ENCODE peak calls at places on chromosomes 11 and 22, in nine cellular contexts. C is fibroblast of the aortic adventitia; Z is SK-N-SH; H is colonic mucosa; M is heart right ventricle; B is activated CD8-positive, alpha-beta T cell treated with anti-CD3 and anti-CD28 coated beads for 36 hours; V is fibroblast of pulmonary artery; O is body of pancreas; Y is hepatocyte. S is an unnamed sample.
A peak's percentile ranks its signal among the peaks of the same experiment; 100 is the strongest.

GRCh38 chr11:11297578-11297977 is 55.5 kb downstream of the CSNK2A3 start:
- DNase-seq in V (no peak), M (no peak), H (no peak), B (peak; percentile 23), C (no peak), O (no peak), Y (no peak), Z (no peak), S (peak; percentile 35)

GRCh38 chr11:57386178-57386945 is 4.1 kb downstream of the PRG2 start:
- DNase-seq in C (no peak), B (no peak), M (peak; percentile 20), O (no peak), H (no peak), Y (no peak), V (no peak), Z (no peak), S (no peak)

GRCh38 chr22:26751217-26751616 is 93.8 kb downstream of the MIAT start:
- DNase-seq in C (no peak), H (no peak), O (no peak), Z (no peak), M (peak; percentile 48), B (no peak), V (peak; percentile 71), Y (peak; percentile 19), S (no peak)

GRCh38 chr11:47791774-47792173 is 24.6 kb upstream of the FNBP4 start:
- DNase-seq in Y (no peak), B (no peak), M (no peak), H (no peak), Z (no peak), V (no peak), C (peak; percentile 26), O (no peak), S (no peak)

GRCh38 chr22:25134451-25134850 is 65.2 kb upstream of the CRYBB3 start:
- DNase-seq in Z (no peak), H (peak; percentile 43), C (no peak), Y (no peak), B (no peak), M (no peak), V (no peak), O (no peak), S (no peak)

GRCh38 chr11:105297463-105297862 is 157.9 kb upstream of the CARD18 start:
- DNase-seq in O (no peak), Z (no peak), C (peak; percentile 53), B (no peak), M (no peak), Y (no peak), V (peak; percentile 33), H (no peak), S (peak; percentile 48)

GRCh38 chr22:40400173-40400572 is 29.8 kb downstream of the SGSM3 start:
- DNase-seq in B (peak; percentile 78), M (no peak), O (no peak), H (no peak), V (no peak), C (no peak), Z (no peak), Y (no peak), S (no peak)

GRCh38 chr22:27919943-27920755 is 1.1 kb upstream of the PITPNB start:
- DNase-seq in V (peak; percentile 65), H (peak; percentile 36), Y (peak; percentile 57), C (peak; percentile 72), B (peak; percentile 74), Z (peak; percentile 25), O (peak; percentile 16), M (peak; percentile 55), S (peak; percentile 90)

GRCh38 chr11:129143335-129143734 is 48.8 kb downstream of the ARHGAP32 start:
- DNase-seq in O (peak; percentile 57), V (peak; percentile 98), B (no peak), Z (no peak), H (peak; percentile 74), M (peak; percentile 26), Y (peak; percentile 88), C (peak; percentile 98), S (peak; percentile 99)

GRCh38 chr11:71139516-71140205 is 112.7 kb downstream of the SHANK2 start:
- DNase-seq in Z (no peak), H (no peak), M (peak; percentile 19), B (no peak), V (no peak), Y (peak; percentile 27), C (peak; percentile 19), O (peak; percentile 93), S (peak; percentile 21)

GRCh38 chr11:87804176-87804575 is 371.1 kb downstream of the RAB38 start:
- DNase-seq in H (no peak), M (no peak), V (no peak), C (no peak), Z (no peak), O (no peak), B (no peak), Y (no peak), S (no peak)
- TF ChIP-seq CTCF in H (no peak), M (no peak), V (no peak), C (no peak), Z (no peak), O (no peak), B (no peak), Y (no peak), S (no peak)

GRCh38 chr11:75399344-75400109 is at the start of gene RPS3:
- DNase-seq in B (peak; percentile 93), C (peak; percentile 92), Z (peak; percentile 90), Y (peak; percentile 95), M (peak; percentile 92), O (peak; percentile 94), H (peak; percentile 92), V (peak; percentile 93), S (peak; percentile 86)
- TF ChIP-seq CTCF in B (no peak), C (no peak), Z (peak; percentile 48), Y (peak; percentile 24), M (peak; percentile 31), O (peak; percentile 25), H (no peak), V (no peak), S (peak; percentile 2)

DNA sequence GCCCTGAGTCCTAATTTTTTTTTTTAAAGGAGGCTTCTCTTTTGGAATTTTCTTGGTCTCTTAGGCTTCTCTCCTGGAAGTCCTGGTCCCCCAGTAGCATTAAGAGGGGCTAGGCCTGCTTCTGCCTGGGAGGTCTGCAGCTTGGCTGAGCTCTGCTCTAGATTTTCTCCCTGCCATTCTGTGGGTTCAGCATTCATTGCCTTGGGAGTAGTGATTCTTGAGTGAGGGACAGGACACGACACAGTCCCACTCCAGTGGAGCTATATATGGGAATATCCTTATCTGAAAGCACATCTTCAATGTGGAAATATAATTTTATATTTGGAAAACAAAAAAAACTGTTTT is 3.7 kb downstream of the IGSF22 start:
- DNase-seq in O (no peak), M (no peak), H (no peak), V (no peak), Z (no peak), B (no peak), Y (no peak), C (no peak), S (no peak)
- TF ChIP-seq CTCF in O (no peak), M (no peak), H (peak; percentile 9), V (no peak), Z (no peak), B (peak; percentile 60), Y (no peak), C (no peak), S (no peak)

DNA sequence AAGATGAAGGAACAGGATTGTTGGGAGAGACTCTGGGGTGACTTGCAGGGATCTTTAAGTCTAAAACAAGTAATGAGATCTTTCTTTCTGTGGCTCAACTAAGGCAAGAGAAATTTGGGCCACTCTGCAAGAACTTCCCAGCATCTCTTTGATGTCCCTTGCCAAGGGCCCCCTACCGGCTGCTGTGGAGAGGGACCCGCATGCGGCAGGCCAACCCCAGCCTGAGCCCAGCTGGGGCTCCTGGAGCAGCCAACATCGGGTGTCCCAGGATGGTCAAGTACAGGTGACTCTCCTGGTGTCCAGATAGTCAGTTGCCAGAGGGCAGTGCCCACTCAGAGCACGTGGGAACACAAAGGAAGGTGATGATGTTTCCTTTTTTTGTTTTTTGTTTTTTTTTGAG is 363.2 kb downstream of the TBC1D22A start:
- DNase-seq in Z (no peak), M (no peak), C (no peak), O (no peak), H (no peak), Y (no peak), V (peak; percentile 6), B (no peak), S (no peak)
- TF ChIP-seq CTCF in Z (no peak), M (no peak), C (peak; percentile 20), O (no peak), H (no peak), Y (no peak), V (peak; percentile 23), B (no peak), S (no peak)

DNA sequence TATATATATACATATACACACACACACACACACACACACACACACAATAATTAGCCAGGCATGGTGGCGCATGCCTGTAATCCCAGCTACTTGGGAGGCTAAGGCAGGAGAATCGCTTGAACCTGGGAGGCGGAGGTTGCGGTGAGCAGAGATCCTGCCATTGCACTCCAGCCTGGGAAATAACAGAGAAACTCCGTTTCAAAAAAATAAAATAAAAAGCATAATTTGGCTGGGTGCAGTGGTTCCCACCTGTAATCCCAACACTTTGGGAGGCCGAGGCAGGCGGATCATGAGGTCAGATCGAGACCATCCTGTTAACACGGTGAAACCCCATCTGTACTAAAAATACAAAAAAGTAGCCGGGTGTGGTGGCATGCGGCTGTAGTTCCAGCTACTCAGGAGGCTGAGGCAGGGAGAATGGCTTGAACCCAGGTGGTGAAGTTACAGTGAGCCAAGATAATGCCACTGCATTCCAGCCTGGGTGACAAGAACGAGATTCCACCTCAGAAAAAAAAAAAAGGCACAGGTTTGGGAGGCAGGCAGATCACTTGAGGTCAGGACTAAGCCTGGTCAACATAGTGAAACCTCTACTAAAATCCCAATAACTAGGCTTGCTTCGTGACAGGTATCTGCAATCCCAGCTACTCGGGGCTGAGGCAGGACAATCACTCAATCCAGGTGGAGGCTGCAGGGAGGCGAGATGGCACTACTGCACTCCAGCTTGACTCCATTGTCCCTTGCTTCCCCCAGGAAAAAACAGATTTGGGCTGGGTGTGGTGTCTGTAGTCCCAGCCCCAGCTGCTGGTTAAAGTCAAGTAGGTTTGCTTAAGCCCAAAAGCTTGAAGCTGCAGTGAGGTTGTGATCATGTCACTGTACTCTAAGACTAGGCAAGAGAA is 11.8 kb upstream of the WDR74 start:
- DNase-seq in V (no peak), C (no peak), M (no peak), Z (no peak), H (no peak), O (no peak), Y (no peak), B (no peak), S (no peak)
- TF ChIP-seq CTCF in V (no peak), C (no peak), M (no peak), Z (no peak), H (no peak), O (no peak), Y (no peak), B (no peak), S (no peak)

DNA sequence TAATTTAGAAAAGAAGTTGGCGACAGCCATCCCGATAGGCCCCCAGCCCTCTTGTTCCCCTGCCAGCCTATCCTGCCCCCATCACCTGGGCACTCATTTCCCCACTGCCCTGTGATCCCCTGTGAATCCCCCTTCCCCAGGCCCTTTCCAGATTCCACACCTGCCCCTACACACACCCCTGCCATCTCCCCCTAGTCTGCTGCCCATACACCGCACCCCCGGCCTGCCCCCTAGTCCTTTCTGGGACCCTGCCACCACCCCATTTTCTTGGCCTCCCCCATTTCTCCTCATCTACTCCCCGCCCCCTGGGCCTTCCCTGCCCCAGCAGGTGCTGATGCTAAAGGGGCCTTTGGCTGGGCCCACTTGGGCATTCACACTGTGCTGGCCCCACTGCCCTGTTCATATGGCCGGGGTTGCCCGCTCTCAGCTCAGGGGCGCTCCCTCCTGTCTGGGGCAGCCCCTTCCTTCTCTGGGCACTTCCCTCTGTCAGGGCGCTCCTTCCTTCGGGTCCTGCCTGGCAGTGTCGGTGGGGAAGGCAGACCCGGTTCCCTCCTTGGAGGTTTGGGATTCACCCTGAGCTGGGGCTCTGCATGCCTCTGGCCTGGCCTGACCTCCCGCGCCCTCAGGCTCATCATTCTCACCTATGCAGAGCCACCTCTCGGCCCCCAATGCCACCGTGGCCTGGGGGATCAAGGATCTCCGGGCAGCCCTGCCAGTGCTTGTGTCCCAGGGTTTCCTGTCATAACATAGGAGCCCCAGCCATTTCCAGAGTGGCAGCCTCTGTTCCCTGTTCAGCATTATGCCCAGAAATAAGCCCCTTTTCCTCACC is 108.2 kb downstream of the BCR start:
- DNase-seq in H (no peak), O (no peak), V (no peak), Z (no peak), M (no peak), C (no peak), B (no peak), Y (no peak), S (no peak)
- TF ChIP-seq CTCF in H (no peak), O (no peak), V (no peak), Z (no peak), M (no peak), C (no peak), B (no peak), Y (no peak), S (no peak)

S was measured in foreskin fibroblast.